ENCODE peak calls at places on chromosome 20, in eight cellular contexts. L, D, W, V, S, A, Z and P are unnamed samples.
A peak's percentile ranks its signal among the peaks of the same experiment; 100 is the strongest.

GRCh38 chr20:53040678-53041674 is 68.8 kb downstream of the TSHZ2 start:
- DNase-seq in L (no peak), D (no peak), W (no peak), V (no peak), S (no peak), A (no peak), Z (no peak), P (no peak)

GRCh38 chr20:46520540-46520939 is 7.2 kb upstream of the ZNF334 start:
- DNase-seq in L (no peak), D (no peak), W (no peak), V (no peak), S (no peak), A (no peak), Z (no peak), P (no peak)

GRCh38 chr20:48626226-48626937 is 201.4 kb downstream of the PREX1 start:
- DNase-seq in L (no peak), D (no peak), W (no peak), V (no peak), S (peak; percentile 79), A (no peak), Z (no peak), P (no peak)

GRCh38 chr20:41373851-41374567 is 7.4 kb upstream of the EMILIN3 start:
- DNase-seq in L (no peak), D (no peak), W (peak; percentile 75), V (no peak), S (no peak), A (no peak), Z (no peak), P (no peak)

GRCh38 chr20:53023717-53024116 is 51.6 kb downstream of the TSHZ2 start:
- DNase-seq in L (no peak), D (no peak), W (no peak), V (no peak), S (no peak), A (no peak), Z (no peak), P (no peak)

GRCh38 chr20:58131581-58132142 is 96.8 kb downstream of the ANKRD60 start:
- DNase-seq in L (peak; percentile 27), D (no peak), W (no peak), V (no peak), S (no peak), A (no peak), Z (peak; percentile 75), P (no peak)

GRCh38 chr20:46683939-46684750 is 5.1 kb downstream of the TP53RK start:
- DNase-seq in L (no peak), D (peak; percentile 92), W (no peak), V (no peak), S (no peak), A (no peak), Z (no peak), P (no peak)

GRCh38 chr20:11958852-11959251 is 41.2 kb downstream of the BTBD3 start:
- DNase-seq in L (no peak), D (peak; percentile 24), W (no peak), V (no peak), S (no peak), A (no peak), Z (no peak), P (no peak)

GRCh38 chr20:59508729-59509128 is 95.6 kb upstream of the PHACTR3 start:
- DNase-seq in L (no peak), D (no peak), W (no peak), V (no peak), S (peak; percentile 12), A (no peak), Z (no peak), P (no peak)

GRCh38 chr20:34581341-34582189 is 23.0 kb downstream of the MAP1LC3A start:
- DNase-seq in L (no peak), D (no peak), W (no peak), V (no peak), S (no peak), A (peak; percentile 21), Z (no peak), P (no peak)

GRCh38 chr20:10306440-10307358 is 88.1 kb downstream of the SNAP25 start:
- DNase-seq in L (no peak), D (no peak), W (no peak), V (no peak), S (no peak), A (no peak), Z (no peak), P (no peak)

GRCh38 chr20:50003253-50003656 is 20.5 kb downstream of the SNAI1 start:
- DNase-seq in L (no peak), D (no peak), W (no peak), V (no peak), S (peak; percentile 87), A (no peak), Z (no peak), P (peak; percentile 42)

GRCh38 chr20:47719625-47720024 is 65.7 kb downstream of the SULF2 start:
- DNase-seq in L (no peak), D (no peak), W (no peak), V (no peak), S (no peak), A (no peak), Z (no peak), P (no peak)

GRCh38 chr20:57807418-57808265 is 97.8 kb upstream of the PMEPA1 start:
- DNase-seq in L (no peak), D (no peak), W (no peak), V (no peak), S (no peak), A (no peak), Z (no peak), P (no peak)

GRCh38 chr20:23294671-23295070 is 55.9 kb upstream of the NXT1 start:
- DNase-seq in L (no peak), D (no peak), W (no peak), V (no peak), S (no peak), A (no peak), Z (no peak), P (no peak)

GRCh38 chr20:35312348-35312747 is 20.1 kb upstream of the FAM83C start:
- DNase-seq in L (peak; percentile 62), D (peak; percentile 35), W (no peak), V (peak; percentile 94), S (no peak), A (peak; percentile 7), Z (peak; percentile 54), P (peak; percentile 82)

GRCh38 chr20:63657260-63657936 is 714 bp upstream of the RTEL1 start:
- DNase-seq in L (no peak), D (peak; percentile 56), W (no peak), V (no peak), S (no peak), A (no peak), Z (no peak), P (no peak)

GRCh38 chr20:58511364-58511763 is 3.8 kb downstream of the APCDD1L start:
- DNase-seq in L (no peak), D (no peak), W (peak; percentile 48), V (no peak), S (no peak), A (no peak), Z (no peak), P (no peak)

GRCh38 chr20:9075264-9076095 is 6.6 kb downstream of the PLCB4 start:
- DNase-seq in L (no peak), D (peak; percentile 52), W (no peak), V (no peak), S (no peak), A (no peak), Z (no peak), P (no peak)

GRCh38 chr20:35893942-35894341 is 60.4 kb downstream of the SCAND1 start:
- DNase-seq in L (no peak), D (no peak), W (no peak), V (no peak), S (no peak), A (peak; percentile 76), Z (no peak), P (no peak)

GRCh38 chr20:39048000-39048696 is 86.0 kb downstream of the DHX35 start:
- DNase-seq in L (peak; percentile 43), D (peak; percentile 77), W (peak; percentile 89), V (peak; percentile 64), S (peak; percentile 67), A (peak; percentile 36), Z (peak; percentile 80), P (peak; percentile 74)

GRCh38 chr20:25247100-25247665 is 702 bp upstream of the PYGB start:
- DNase-seq in L (peak; percentile 37), D (peak; percentile 81), W (peak; percentile 68), V (no peak), S (peak; percentile 31), A (no peak), Z (peak; percentile 82), P (peak; percentile 87)

GRCh38 chr20:25250508-25250907 is 2.6 kb downstream of the PYGB start:
- DNase-seq in L (no peak), D (no peak), W (no peak), V (no peak), S (no peak), A (no peak), Z (no peak), P (no peak)

GRCh38 chr20:25249198-25249931 is 1.5 kb downstream of the PYGB start:
- DNase-seq in L (no peak), D (no peak), W (peak; percentile 28), V (no peak), S (no peak), A (no peak), Z (no peak), P (no peak)

GRCh38 chr20:25247666-25248500 is at the start of gene PYGB:
- DNase-seq in L (peak; percentile 41), D (peak; percentile 86), W (peak; percentile 98), V (no peak), S (peak; percentile 87), A (peak; percentile 41), Z (peak; percentile 78), P (peak; percentile 89)

GRCh38 chr20:25248501-25249172 is 752 bp downstream of the PYGB start:
- DNase-seq in L (no peak), D (peak; percentile 60), W (peak; percentile 73), V (no peak), S (peak; percentile 10), A (no peak), Z (no peak), P (no peak)
- TF ChIP-seq REST in L (no peak), D (no peak), W (no peak), V (no peak), S (no peak), A (no peak), Z (no peak), P (no peak)

GRCh38 chr20:45154183-45154582 is 20.5 kb upstream of the PI3 start:
- DNase-seq in L (no peak), D (peak; percentile 8), W (no peak), V (no peak), S (no peak), A (no peak), Z (no peak), P (peak; percentile 5)
- TF ChIP-seq REST in L (no peak), D (no peak), W (no peak), V (no peak), S (no peak), A (no peak), Z (no peak), P (no peak)

DNA sequence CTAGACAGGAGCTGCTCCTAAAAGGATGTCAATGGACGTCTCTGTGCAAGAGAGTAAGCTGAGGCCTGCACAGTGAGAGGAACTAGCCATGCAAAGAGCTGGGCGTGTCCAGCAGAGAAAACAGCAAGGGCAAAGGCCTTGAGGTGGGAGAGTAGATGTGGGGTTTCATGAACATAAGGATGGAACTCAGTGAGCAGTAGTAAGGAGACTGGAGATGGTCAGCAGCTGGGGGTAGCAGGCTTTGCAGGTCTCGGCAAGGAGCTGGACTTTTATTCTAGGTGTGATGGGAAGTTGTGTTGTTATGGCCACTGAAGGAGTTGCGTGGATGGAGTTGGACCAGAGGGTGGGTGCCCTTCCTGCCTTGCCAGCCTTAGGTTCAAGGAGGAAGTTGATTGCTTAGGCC is 90.7 kb upstream of the SIRPA start:
- DNase-seq in L (no peak), D (no peak), W (no peak), V (no peak), S (peak; percentile 26), A (no peak), Z (no peak), P (no peak)
- TF ChIP-seq REST in L (no peak), D (no peak), W (no peak), V (no peak), S (no peak), A (no peak), Z (no peak), P (no peak)

GRCh38 chr20:31693987-31694661 is 28.5 kb downstream of the BCL2L1 start:
- DNase-seq in L (no peak), D (peak; percentile 46), W (no peak), V (no peak), S (no peak), A (no peak), Z (no peak), P (no peak)
- TF ChIP-seq REST in L (no peak), D (no peak), W (no peak), V (no peak), S (no peak), A (no peak), Z (no peak), P (no peak)